ENCODE peak calls at places on chromosomes 5 and 9, in four cellular contexts. D, F, G and I are unnamed samples.

GRCh38 chr5:21236896-21237830 is 1249.2 kb upstream of the CDH18 start:
- DNase-seq in D (no peak), F (no peak), G (no peak), I (peak; percentile 53)

GRCh38 chr5:6573651-6574101 is 59.2 kb downstream of the NSUN2 start:
- DNase-seq in D (no peak), F (no peak), G (no peak), I (no peak)

GRCh38 chr5:116361171-116361967 is 213.3 kb downstream of the SEMA6A start:
- DNase-seq in D (peak; percentile 63), F (peak; percentile 20), G (peak; percentile 33), I (peak; percentile 36)

GRCh38 chr9:100445161-100445902 is 18.4 kb downstream of the MSANTD3 start:
- DNase-seq in D (no peak), F (no peak), G (no peak), I (no peak)

GRCh38 chr5:129631946-129632345 is 115.9 kb upstream of the MINAR2 start:
- DNase-seq in D (no peak), F (peak; percentile 61), G (peak; percentile 68), I (peak; percentile 18)

GRCh38 chr9:27529316-27530278 is at the start of gene MOB3B:
- DNase-seq in D (peak; percentile 80), F (peak; percentile 49), G (peak; percentile 72), I (peak; percentile 66)

GRCh38 chr5:13997514-13997913 is 53.0 kb upstream of the DNAH5 start:
- DNase-seq in D (no peak), F (no peak), G (no peak), I (no peak)

GRCh38 chr9:117377046-117377445 is 37.8 kb downstream of the ASTN2 start:
- DNase-seq in D (no peak), F (no peak), G (no peak), I (no peak)

GRCh38 chr5:141805874-141806273 is 72.3 kb downstream of the PCDH1 start:
- DNase-seq in D (peak; percentile 73), F (no peak), G (no peak), I (peak; percentile 32)

GRCh38 chr5:181160144-181160754 is 12.9 kb downstream of the OR2V2 start:
- DNase-seq in D (peak; percentile 56), F (peak; percentile 29), G (peak; percentile 55), I (peak; percentile 33)

GRCh38 chr5:63346451-63346850 is 615.8 kb downstream of the HTR1A start:
- DNase-seq in D (no peak), F (no peak), G (no peak), I (no peak)

GRCh38 chr5:75512383-75513074 is 838 bp downstream of the POLK start:
- DNase-seq in D (no peak), F (no peak), G (peak; percentile 41), I (peak; percentile 22)

GRCh38 chr5:56060276-56061110 is 65.7 kb upstream of the IL6ST start:
- DNase-seq in D (no peak), F (no peak), G (no peak), I (no peak)

GRCh38 chr5:154058055-154059038 is 19.6 kb downstream of the MFAP3 start:
- DNase-seq in D (no peak), F (no peak), G (peak; percentile 16), I (peak; percentile 21)

GRCh38 chr9:104780796-104781395 is 17.0 kb downstream of the NIPSNAP3B start:
- DNase-seq in D (no peak), F (peak; percentile 72), G (peak; percentile 22), I (peak; percentile 49)

GRCh38 chr9:76271755-76272154 is 122.5 kb downstream of the RFK start:
- DNase-seq in D (no peak), F (peak; percentile 12), G (no peak), I (peak; percentile 23)

GRCh38 chr5:92653730-92654461 is 927.1 kb downstream of the NR2F1-AS1 start:
- DNase-seq in D (no peak), F (no peak), G (no peak), I (no peak)

GRCh38 chr5:96408276-96408777 is 24.7 kb downstream of the PCSK1 start:
- DNase-seq in D (no peak), F (peak; percentile 91), G (peak; percentile 86), I (peak; percentile 99)

GRCh38 chr9:88880194-88880593 is 111.1 kb upstream of the S1PR3 start:
- DNase-seq in D (no peak), F (no peak), G (no peak), I (no peak)

GRCh38 chr5:90558344-90559192 is at the start of gene ADGRV1:
- DNase-seq in D (peak; percentile 32), F (peak; percentile 1), G (peak; percentile 34), I (peak; percentile 33)

GRCh38 chr9:127977877-127978647 is 2.7 kb downstream of the EEIG1 start:
- DNase-seq in D (peak; percentile 78), F (peak; percentile 73), G (peak; percentile 94), I (peak; percentile 91)

GRCh38 chr5:55172937-55173695 is at the start of gene CDC20B:
- DNase-seq in D (peak; percentile 64), F (peak; percentile 52), G (peak; percentile 76), I (peak; percentile 65)

GRCh38 chr9:84858373-84858772 is 188.8 kb downstream of the NTRK2 start:
- DNase-seq in D (no peak), F (no peak), G (no peak), I (no peak)

GRCh38 chr5:34686762-34687268 is 30.7 kb downstream of the RAI14 start:
- DNase-seq in D (peak; percentile 90), F (peak; percentile 59), G (peak; percentile 99), I (peak; percentile 100)

GRCh38 chr9:114627553-114627952 is 16.5 kb downstream of the TMEM268 start:
- DNase-seq in D (no peak), F (no peak), G (no peak), I (no peak)

GRCh38 chr5:109852371-109853160 is 162.8 kb downstream of the MAN2A1 start:
- DNase-seq in D (no peak), F (no peak), G (peak; percentile 36), I (no peak)

GRCh38 chr9:38079410-38080105 is 10.5 kb upstream of the SHB start:
- DNase-seq in D (peak; percentile 59), F (peak; percentile 32), G (peak; percentile 73), I (peak; percentile 30)